ENCODE peak calls at places on chromosomes 11 and 22, in five cellular contexts. N, E, U, O and M are unnamed samples.

GRCh38 chr11:59582006-59582405 is 33.6 kb downstream of the OSBP start:
- DNase-seq in U (no peak), N (no peak), E (no peak), O (peak; percentile 30), M (no peak)

GRCh38 chr11:26348776-26349175 is 16.8 kb downstream of the ANO3 start:
- DNase-seq in U (no peak), N (no peak), E (no peak), O (no peak), M (no peak)

GRCh38 chr11:19093976-19094375 is 23.0 kb upstream of the ZDHHC13 start:
- DNase-seq in U (no peak), E (no peak), O (peak; percentile 66), N (no peak), M (peak; percentile 76)

GRCh38 chr11:114291381-114291780 is 4.8 kb upstream of the NNMT start:
- DNase-seq in U (no peak), E (no peak), O (peak; percentile 92), N (peak; percentile 66), M (peak; percentile 96)

GRCh38 chr11:117780456-117780855 is 16.6 kb downstream of the DSCAML1 start:
- DNase-seq in U (no peak), E (no peak), N (no peak), O (no peak), M (no peak)

GRCh38 chr22:17820879-17821439 is 46.7 kb upstream of the BID start:
- DNase-seq in E (no peak), O (no peak), U (no peak), N (no peak), M (no peak)

GRCh38 chr22:37220543-37220968 is 8.3 kb upstream of the SSTR3 start:
- DNase-seq in N (no peak), O (no peak), U (no peak), E (no peak), M (no peak)

GRCh38 chr22:49025791-49026475 is 801.7 kb downstream of the BRD1 start:
- DNase-seq in N (no peak), O (no peak), U (no peak), E (no peak), M (no peak)

GRCh38 chr22:46754826-46755225 is 7.6 kb upstream of the TBC1D22A start:
- DNase-seq in O (no peak), N (no peak), E (no peak), U (no peak), M (no peak)

GRCh38 chr22:18114495-18114894 is 3.9 kb downstream of the TUBA8 start:
- DNase-seq in U (no peak), N (no peak), E (no peak), O (no peak), M (no peak)

GRCh38 chr11:44051171-44051570 is 3.4 kb downstream of the ACCSL start:
- DNase-seq in U (no peak), N (no peak), E (no peak), O (no peak), M (no peak)

GRCh38 chr22:50114221-50114981 is 24.6 kb downstream of the MOV10L1 start:
- DNase-seq in U (no peak), E (no peak), N (peak; percentile 83), O (peak; percentile 87), M (no peak)

GRCh38 chr11:13169709-13170108 is 107.9 kb upstream of the BMAL1 start:
- DNase-seq in O (peak; percentile 65), E (no peak), N (peak; percentile 94), U (no peak), M (no peak)

GRCh38 chr11:44205358-44205757 is 104.6 kb downstream of the ALX4 start:
- DNase-seq in N (no peak), O (no peak), E (no peak), U (no peak), M (no peak)

GRCh38 chr11:1547467-1548098 is 24.5 kb downstream of the DUSP8 start:
- DNase-seq in U (no peak), N (no peak), O (no peak), E (no peak), M (no peak)

GRCh38 chr11:126319374-126319740 is 15.5 kb downstream of the DCPS start:
- DNase-seq in E (no peak), O (no peak), N (no peak), U (no peak), M (no peak)

GRCh38 chr22:49626361-49627216 is 201.1 kb downstream of the BRD1 start:
- DNase-seq in U (no peak), E (no peak), N (no peak), O (no peak), M (no peak)

GRCh38 chr11:120302001-120302805 is 22.9 kb upstream of the TLCD5 start:
- DNase-seq in E (no peak), U (no peak), N (no peak), O (no peak), M (peak; percentile 87)

GRCh38 chr11:115924744-115925567 is 420.7 kb upstream of the CADM1 start:
- DNase-seq in E (no peak), N (peak; percentile 95), O (no peak), U (no peak), M (peak; percentile 43)

GRCh38 chr11:115843685-115844084 is 339.5 kb upstream of the CADM1 start:
- DNase-seq in U (no peak), E (no peak), N (no peak), O (no peak), M (no peak)

GRCh38 chr11:14029971-14030531 is 67.5 kb downstream of the SPON1 start:
- DNase-seq in N (peak; percentile 81), U (no peak), E (no peak), O (no peak), M (no peak)

GRCh38 chr11:27421819-27422494 is 50.6 kb downstream of the LGR4 start:
- DNase-seq in U (no peak), N (no peak), O (no peak), E (no peak), M (no peak)

GRCh38 chr11:20158597-20159257 is 1.5 kb downstream of the DBX1 start:
- DNase-seq in O (peak; percentile 73), N (peak; percentile 50), E (peak; percentile 88), U (no peak), M (peak; percentile 46)

GRCh38 chr22:24937114-24937513 is 9.4 kb downstream of the LHFPL7 start:
- DNase-seq in O (peak; percentile 42), E (no peak), U (no peak), N (no peak), M (no peak)

GRCh38 chr11:2587132-2587930 is 112.5 kb downstream of the KCNQ1OT1 start:
- DNase-seq in U (no peak), N (no peak), E (no peak), O (no peak), M (no peak)

GRCh38 chr11:68002575-68002942 is 1.3 kb downstream of the UNC93B1 start:
- DNase-seq in O (no peak), E (no peak), N (no peak), U (no peak), M (no peak)

GRCh38 chr11:89327885-89328284 is 150.2 kb downstream of the TYR start:
- DNase-seq in N (no peak), E (no peak), O (no peak), U (no peak), M (peak; percentile 38)

GRCh38 chr11:36478700-36479329 is 31.3 kb downstream of the TRAF6 start:
- DNase-seq in O (peak; percentile 73), U (no peak), E (peak; percentile 45), N (peak; percentile 59), M (no peak)

GRCh38 chr11:122025757-122026156 is 90.3 kb downstream of the BLID start:
- DNase-seq in O (no peak), N (no peak), E (no peak), U (no peak), M (no peak)

GRCh38 chr11:3231851-3232744 is at the start of gene MRGPRE:
- DNase-seq in N (no peak), E (no peak), O (no peak), U (no peak), M (no peak)

GRCh38 chr11:26730711-26731460 is 9.0 kb upstream of the SLC5A12 start:
- DNase-seq in N (peak; percentile 1), U (no peak), E (no peak), O (peak; percentile 48), M (no peak)

GRCh38 chr11:74330065-74330858 is 18.8 kb upstream of the P4HA3 start:
- DNase-seq in E (no peak), O (peak; percentile 54), N (peak; percentile 80), U (no peak), M (no peak)

GRCh38 chr11:11965656-11966353 is 42.6 kb downstream of the DKK3 start:
- DNase-seq in E (no peak), N (no peak), O (no peak), U (no peak), M (no peak)

GRCh38 chr11:13880719-13881118 is 81.8 kb upstream of the SPON1 start:
- DNase-seq in N (no peak), O (no peak), E (no peak), U (no peak), M (no peak)

GRCh38 chr11:96073536-96073935 is 149.6 kb upstream of the MTMR2 start:
- DNase-seq in E (no peak), N (no peak), O (no peak), U (no peak), M (no peak)

GRCh38 chr11:96070453-96070852 is 146.5 kb upstream of the MTMR2 start:
- DNase-seq in N (no peak), E (no peak), O (no peak), U (no peak), M (no peak)

GRCh38 chr11:96075532-96075959 is 151.6 kb upstream of the MTMR2 start:
- DNase-seq in E (no peak), O (no peak), U (no peak), N (peak; percentile 23), M (peak; percentile 40)

GRCh38 chr11:96074551-96075309 is 150.8 kb upstream of the MTMR2 start:
- DNase-seq in U (no peak), E (no peak), N (no peak), O (no peak), M (no peak)

GRCh38 chr11:96072592-96072991 is 148.7 kb upstream of the MTMR2 start:
- DNase-seq in U (no peak), N (no peak), O (no peak), E (no peak), M (no peak)
- H3K4me3 ChIP-seq in U (no peak overlapping the region), N (no peak overlapping the region), O (no peak overlapping the region), E (no peak overlapping the region), M (no peak overlapping the region)

GRCh38 chr11:72792437-72793021 is 1.3 kb downstream of the STARD10 start:
- DNase-seq in E (no peak), U (no peak), O (no peak), N (no peak), M (no peak)

GRCh38 chr11:72793081-72793451 is 781 bp downstream of the STARD10 start:
- DNase-seq in N (no peak), E (no peak), U (no peak), O (no peak), M (no peak)

GRCh38 chr11:72789493-72790131 is 4.2 kb downstream of the STARD10 start:
- DNase-seq in E (no peak), U (no peak), O (peak; percentile 31), N (peak; percentile 52), M (no peak)

GRCh38 chr11:72798361-72798760 is 4.5 kb upstream of the STARD10 start:
- DNase-seq in N (no peak), U (no peak), E (no peak), O (no peak), M (no peak)

GRCh38 chr11:72793452-72794367 is at the start of gene STARD10:
- DNase-seq in N (peak; percentile 94), O (peak; percentile 95), E (peak; percentile 95), U (peak; percentile 83), M (peak; percentile 99)
- H3K14ac ChIP-seq in N (peak within 1 kb of the TSS; percentile 96), O (peak within 1 kb of the TSS; percentile 89), E (peak within 1 kb of the TSS; percentile 72), U (no peak within 1 kb of the TSS), M (peak within 1 kb of the TSS; percentile 91)

GRCh38 chr22:30195245-30196140 is 51.1 kb downstream of the LIF start:
- DNase-seq in U (no peak), E (no peak), N (peak; percentile 64), O (peak; percentile 100), M (no peak)
- H2BK5ac ChIP-seq in U (peak overlapping the region; percentile 71), E (no peak overlapping the region), N (peak overlapping the region; percentile 99), O (peak overlapping the region; percentile 90), M (no peak overlapping the region)

GRCh38 chr11:61913699-61914395 is 3.5 kb downstream of the RAB3IL1 start:
- DNase-seq in E (no peak), U (no peak), N (no peak), O (no peak), M (no peak)
- H3K4me3 ChIP-seq in E (no peak overlapping the region), U (no peak overlapping the region), N (no peak overlapping the region), O (no peak overlapping the region), M (no peak overlapping the region)